ENCODE peak calls at places on chromosomes 1 and 21, in eight cellular contexts. H is 8988T, B is H9, G is adipocyte, P is dermis microvascular lymphatic vessel endothelial cell, N is hepatic stellate cell, I is EH, S is sigmoid colon. E is an unnamed sample.

GRCh38 chr1:111576547-111576946 is 43.0 kb upstream of the RAP1A start:
- DNase-seq in H (no peak), B (no peak), G (no peak), P (no peak), N (no peak), I (no peak), S (no peak), E (no peak)

GRCh38 chr1:200802865-200803512 is 64.3 kb downstream of the CAMSAP2 start:
- DNase-seq in H (peak; percentile 30), B (peak; percentile 94), G (peak; percentile 90), P (peak; percentile 75), N (peak; percentile 69), I (peak; percentile 84), S (peak; percentile 89), E (peak; percentile 82)

GRCh38 chr21:42992943-42993712 is 18.8 kb downstream of the PKNOX1 start:
- DNase-seq in H (no peak), B (no peak), G (no peak), P (no peak), N (no peak), I (no peak), S (peak; percentile 65), E (no peak)

GRCh38 chr1:220770245-220770913 is 16.3 kb upstream of the MTARC1 start:
- DNase-seq in H (no peak), B (no peak), G (no peak), P (no peak), N (no peak), I (no peak), S (no peak), E (no peak)

GRCh38 chr1:191151321-191151807 is 673.7 kb upstream of the BRINP3 start:
- DNase-seq in H (no peak), B (peak; percentile 46), G (no peak), P (no peak), N (no peak), I (no peak), S (no peak), E (no peak)

GRCh38 chr1:227886993-227887696 is 60.6 kb downstream of the WNT9A start:
- DNase-seq in H (no peak), B (peak; percentile 57), G (peak; percentile 53), P (peak; percentile 22), N (peak; percentile 31), I (peak; percentile 11), S (peak; percentile 92), E (peak; percentile 54)

GRCh38 chr1:182389619-182390047 is 2.0 kb downstream of the GLUL start:
- DNase-seq in H (peak; percentile 16), B (no peak), G (peak; percentile 47), P (no peak), N (no peak), I (peak; percentile 29), S (peak; percentile 78), E (no peak)

GRCh38 chr1:36411674-36412648 is 14.3 kb upstream of the LSM10 start:
- DNase-seq in H (no peak), B (peak; percentile 52), G (no peak), P (no peak), N (no peak), I (peak; percentile 58), S (no peak), E (peak; percentile 13)

GRCh38 chr1:228154685-228155571 is 5.2 kb downstream of the GJC2 start:
- DNase-seq in H (no peak), B (no peak), G (no peak), P (no peak), N (no peak), I (no peak), S (peak; percentile 56), E (no peak)

GRCh38 chr1:44707959-44708831 is 22.8 kb downstream of the RNU5D-1 start:
- DNase-seq in H (no peak), B (peak; percentile 56), G (peak; percentile 82), P (peak; percentile 31), N (peak; percentile 58), I (peak; percentile 66), S (no peak), E (peak; percentile 79)

GRCh38 chr1:64550505-64550904 is 80.6 kb downstream of the CACHD1 start:
- DNase-seq in H (no peak), B (no peak), G (no peak), P (no peak), N (no peak), I (no peak), S (no peak), E (no peak)

GRCh38 chr1:111603979-111604378 is 15.6 kb upstream of the RAP1A start:
- DNase-seq in H (no peak), B (no peak), G (no peak), P (no peak), N (no peak), I (no peak), S (peak; percentile 76), E (no peak)

GRCh38 chr1:154325583-154326545 is 539 bp downstream of the ATP8B2 start:
- DNase-seq in H (peak; percentile 93), B (peak; percentile 91), G (peak; percentile 96), P (peak; percentile 36), N (peak; percentile 95), I (peak; percentile 94), S (peak; percentile 86), E (peak; percentile 88)

GRCh38 chr1:44050261-44050660 is 19.0 kb upstream of the SLC6A9 start:
- DNase-seq in H (no peak), B (no peak), G (no peak), P (no peak), N (no peak), I (no peak), S (no peak), E (no peak)

GRCh38 chr1:228075801-228076271 is 6.7 kb upstream of the ARF1 start:
- DNase-seq in H (no peak), B (no peak), G (no peak), P (no peak), N (no peak), I (no peak), S (peak; percentile 48), E (no peak)

GRCh38 chr21:35048706-35049617 is at the start of gene RUNX1:
- DNase-seq in H (no peak), B (no peak), G (peak; percentile 42), P (no peak), N (peak; percentile 35), I (peak; percentile 92), S (no peak), E (peak; percentile 70)

GRCh38 chr1:223142795-223143759 is at the start of gene TLR5:
- DNase-seq in H (peak; percentile 85), B (peak; percentile 87), G (peak; percentile 80), P (peak; percentile 10), N (peak; percentile 63), I (peak; percentile 58), S (peak; percentile 91), E (peak; percentile 18)

GRCh38 chr21:33301632-33302002 is 23.2 kb upstream of the IFNAR1 start:
- DNase-seq in H (no peak), B (no peak), G (no peak), P (no peak), N (no peak), I (no peak), S (no peak), E (no peak)

GRCh38 chr1:210631399-210631798 is 302.7 kb downstream of the HHAT start:
- DNase-seq in H (no peak), B (no peak), G (no peak), P (no peak), N (no peak), I (no peak), S (no peak), E (no peak)

GRCh38 chr1:4654764-4655673 is 610 bp downstream of the AJAP1 start:
- DNase-seq in H (peak; percentile 20), B (no peak), G (no peak), P (no peak), N (no peak), I (peak; percentile 34), S (no peak), E (no peak)

GRCh38 chr1:61741682-61742619 is at the start of gene PATJ:
- DNase-seq in H (peak; percentile 60), B (peak; percentile 92), G (peak; percentile 67), P (no peak), N (no peak), I (peak; percentile 38), S (peak; percentile 76), E (no peak)

GRCh38 chr1:94362466-94363058 is 55.6 kb upstream of the ABCD3 start:
- DNase-seq in H (no peak), B (no peak), G (peak; percentile 8), P (no peak), N (no peak), I (peak; percentile 35), S (no peak), E (peak; percentile 48)

GRCh38 chr1:2052096-2052569 is 1.9 kb downstream of the PRKCZ start:
- DNase-seq in H (no peak), B (no peak), G (no peak), P (peak; percentile 6), N (no peak), I (no peak), S (no peak), E (no peak)

GRCh38 chr1:19385869-19386591 is 73.9 kb downstream of the SLC66A1 start:
- DNase-seq in H (no peak), B (no peak), G (peak; percentile 73), P (peak; percentile 48), N (peak; percentile 79), I (peak; percentile 77), S (peak; percentile 86), E (peak; percentile 67)

GRCh38 chr1:156150107-156151000 is 3.0 kb upstream of the SEMA4A start:
- DNase-seq in H (no peak), B (no peak), G (no peak), P (no peak), N (no peak), I (no peak), S (no peak), E (no peak)

GRCh38 chr1:20578062-20578461 is 10.8 kb upstream of the CDA start:
- DNase-seq in H (no peak), B (no peak), G (no peak), P (no peak), N (no peak), I (no peak), S (no peak), E (no peak)

GRCh38 chr1:227572752-227573151 is 9.4 kb downstream of the ZNF678 start:
- DNase-seq in H (no peak), B (no peak), G (no peak), P (no peak), N (no peak), I (no peak), S (no peak), E (no peak)

GRCh38 chr1:235327559-235328270 is at the start of gene ARID4B:
- DNase-seq in H (peak; percentile 80), B (no peak), G (no peak), P (no peak), N (peak; percentile 41), I (no peak), S (no peak), E (no peak)

GRCh38 chr1:224558904-224559303 is 57.2 kb upstream of the CNIH3 start:
- DNase-seq in H (no peak), B (no peak), G (no peak), P (no peak), N (no peak), I (no peak), S (no peak), E (no peak)

GRCh38 chr1:203480525-203481084 is 5.0 kb downstream of the PRELP start:
- DNase-seq in H (peak; percentile 87), B (peak; percentile 59), G (peak; percentile 88), P (no peak), N (peak; percentile 90), I (peak; percentile 100), S (peak; percentile 94), E (peak; percentile 79)

GRCh38 chr1:234871710-234872262 is 256.9 kb downstream of the TOMM20 start:
- DNase-seq in H (no peak), B (no peak), G (no peak), P (no peak), N (no peak), I (peak; percentile 35), S (no peak), E (peak; percentile 74)

E was measured in fibroblast of mammary gland.